ENCODE peak calls at places on chromosomes 1 and 21, in four cellular contexts. Z, K, H and S are unnamed samples.

GRCh38 chr1:11245904-11246726 is 16.2 kb downstream of the MTOR start:
- DNase-seq in K (peak; percentile 16), Z (no peak), H (no peak), S (no peak)

GRCh38 chr21:37341254-37341960 is 25.2 kb upstream of the DYRK1A start:
- DNase-seq in Z (no peak), H (no peak), K (no peak), S (no peak)

GRCh38 chr1:59699227-59699847 is 115.4 kb upstream of the HOOK1 start:
- DNase-seq in H (no peak), K (peak; percentile 62), Z (peak; percentile 59), S (no peak)

GRCh38 chr1:52168373-52169080 is 26.6 kb downstream of the ZFYVE9 start:
- DNase-seq in H (no peak), Z (no peak), K (no peak), S (no peak)

GRCh38 chr1:40786171-40786994 is 2.8 kb downstream of the KCNQ4 start:
- DNase-seq in Z (no peak), H (no peak), K (no peak), S (no peak)

GRCh38 chr1:185483217-185483616 is 166.2 kb upstream of the IVNS1ABP start:
- DNase-seq in H (no peak), K (no peak), Z (no peak), S (no peak)

GRCh38 chr1:247638011-247638410 is 32.6 kb downstream of the OR2G3 start:
- DNase-seq in K (no peak), Z (no peak), H (no peak), S (no peak)

GRCh38 chr1:234969011-234969441 is 159.6 kb downstream of the TOMM20 start:
- DNase-seq in K (no peak), Z (no peak), H (no peak), S (no peak)

GRCh38 chr1:104919188-104919587 is 1169.5 kb downstream of the AMY1C start:
- DNase-seq in H (no peak), Z (no peak), K (no peak), S (no peak)

GRCh38 chr1:212401838-212402582 is 12.7 kb downstream of the PACC1 start:
- DNase-seq in H (no peak), K (no peak), Z (no peak), S (no peak)

GRCh38 chr1:248849637-248850036 is 9.2 kb downstream of the ZNF692 start:
- DNase-seq in K (no peak), Z (no peak), H (no peak), S (no peak)

GRCh38 chr1:231319080-231319479 is 18.6 kb downstream of the EXOC8 start:
- DNase-seq in Z (no peak), K (no peak), H (no peak), S (no peak)

GRCh38 chr1:200925821-200926220 is 31.1 kb downstream of the INAVA start:
- DNase-seq in H (no peak), Z (no peak), K (no peak), S (no peak)

GRCh38 chr1:2514863-2515762 is 11.3 kb downstream of the PANK4 start:
- DNase-seq in Z (no peak), H (no peak), K (no peak), S (no peak)